ENCODE peak calls at places on chromosomes 13 and 19, in four cellular contexts. X is K562, O is GM12878, H is HepG2. J is an unnamed sample.
A peak's percentile ranks its signal among the peaks of the same experiment; 100 is the strongest.

GRCh38 chr13:65784088-65784816 is 1445.9 kb downstream of the PCDH9 start:
- DNase-seq in X (no peak), O (no peak), H (no peak), J (no peak)

GRCh38 chr13:37870895-37871550 is 1.5 kb upstream of the TRPC4 start:
- DNase-seq in X (no peak), O (no peak), H (no peak), J (peak; percentile 17)

GRCh38 chr19:3508771-3509535 is 2.8 kb downstream of the FZR1 start:
- DNase-seq in X (peak; percentile 25), O (no peak), H (no peak), J (no peak)

GRCh38 chr13:47480121-47480520 is 521.0 kb downstream of the SUCLA2 start:
- DNase-seq in X (no peak), O (no peak), H (no peak), J (no peak)

GRCh38 chr19:38233740-38234251 is 9.8 kb upstream of the DPF1 start:
- DNase-seq in X (peak; percentile 91), O (no peak), H (peak; percentile 58), J (peak; percentile 95)

GRCh38 chr19:19633711-19634515 is 5.9 kb upstream of the LPAR2 start:
- DNase-seq in X (peak; percentile 14), O (no peak), H (no peak), J (no peak)

GRCh38 chr19:19575411-19575810 is 37.3 kb downstream of the CILP2 start:
- DNase-seq in X (no peak), O (no peak), H (no peak), J (no peak)

GRCh38 chr19:34475026-34475974 is 6.3 kb upstream of the WTIP start:
- DNase-seq in X (peak; percentile 24), O (no peak), H (no peak), J (no peak)

GRCh38 chr19:16309653-16310052 is 15.0 kb upstream of the KLF2 start:
- DNase-seq in X (no peak), O (no peak), H (no peak), J (no peak)

GRCh38 chr13:40518481-40518882 is 148.0 kb downstream of the FOXO1 start:
- DNase-seq in X (no peak), O (peak; percentile 60), H (no peak), J (no peak)

GRCh38 chr13:48715977-48716376 is 62.2 kb downstream of the CYSLTR2 start:
- DNase-seq in X (no peak), O (no peak), H (no peak), J (no peak)

GRCh38 chr13:20526664-20527063 is 1.0 kb upstream of the CRYL1 start:
- DNase-seq in X (no peak), O (no peak), H (peak; percentile 20), J (no peak)

GRCh38 chr19:17909017-17909732 is 23.6 kb upstream of the CCDC124 start:
- DNase-seq in X (no peak), O (no peak), H (no peak), J (peak; percentile 23)

GRCh38 chr13:35279500-35279899 is 197.0 kb downstream of the MAB21L1 start:
- DNase-seq in X (no peak), O (no peak), H (peak; percentile 18), J (no peak)

GRCh38 chr19:2731181-2732117 is 8.4 kb downstream of the SLC39A3 start:
- DNase-seq in X (no peak), O (no peak), H (no peak), J (no peak)

GRCh38 chr19:8368136-8368535 is 4.2 kb downstream of the ANGPTL4 start:
- DNase-seq in X (no peak), O (no peak), H (no peak), J (no peak)

GRCh38 chr19:36796714-36796999 is 24.1 kb upstream of the ZNF850 start:
- DNase-seq in X (no peak), O (no peak), H (no peak), J (no peak)

GRCh38 chr19:42121666-42122069 is 10.6 kb downstream of the POU2F2 start:
- DNase-seq in X (no peak), O (peak; percentile 52), H (no peak), J (peak; percentile 36)

GRCh38 chr19:3479819-3480215 is 508 bp downstream of the SMIM24 start:
- DNase-seq in X (peak; percentile 80), O (no peak), H (no peak), J (peak; percentile 75)

GRCh38 chr19:35135389-35135909 is 590 bp upstream of the LGI4 start:
- DNase-seq in X (peak; percentile 86), O (no peak), H (peak; percentile 65), J (peak; percentile 88)

GRCh38 chr19:49408816-49409440 is 14.3 kb downstream of the PTH2 start:
- DNase-seq in X (peak; percentile 57), O (no peak), H (no peak), J (no peak)

GRCh38 chr13:113895436-113895835 is 31.6 kb upstream of the GAS6 start:
- DNase-seq in X (no peak), O (no peak), H (no peak), J (no peak)

GRCh38 chr19:35882074-35882832 is 13.9 kb downstream of the APLP1 start:
- DNase-seq in X (peak; percentile 68), O (peak; percentile 33), H (peak; percentile 64), J (no peak)

GRCh38 chr19:35913589-35913988 is 5.5 kb upstream of the TYROBP start:
- DNase-seq in X (no peak), O (no peak), H (no peak), J (no peak)

GRCh38 chr19:1087813-1088418 is 7.3 kb downstream of the POLR2E start:
- DNase-seq in X (no peak), O (no peak), H (no peak), J (no peak)

GRCh38 chr19:48639483-48640375 is 2.5 kb upstream of the DBP start:
- DNase-seq in X (peak; percentile 81), O (no peak), H (no peak), J (no peak)

GRCh38 chr13:48415516-48415915 is 2.6 kb upstream of the LPAR6 start:
- DNase-seq in X (no peak), O (no peak), H (no peak), J (no peak)

GRCh38 chr13:35978607-35979316 is 152.4 kb downstream of the DCLK1 start:
- DNase-seq in X (peak; percentile 47), O (no peak), H (peak; percentile 42), J (peak; percentile 27)

GRCh38 chr19:39126312-39126561 is 651 bp downstream of the PAK4 start:
- DNase-seq in X (no peak), O (no peak), H (no peak), J (no peak)

GRCh38 chr19:14440049-14440448 is 6.9 kb downstream of the PKN1 start:
- DNase-seq in X (peak; percentile 92), O (peak; percentile 37), H (no peak), J (no peak)

GRCh38 chr19:12703056-12703455 is 6.6 kb upstream of the FBXW9 start:
- DNase-seq in X (peak; percentile 77), O (no peak), H (peak; percentile 56), J (peak; percentile 88)

GRCh38 chr13:93147946-93148345 is 78.7 kb upstream of the GPC6 start:
- DNase-seq in X (no peak), O (no peak), H (no peak), J (no peak)

GRCh38 chr19:13796301-13797057 is 1.2 kb downstream of the ZSWIM4 start:
- DNase-seq in X (no peak), O (no peak), H (peak; percentile 23), J (peak; percentile 68)

GRCh38 chr19:8342316-8342683 is 762 bp downstream of the KANK3 start:
- DNase-seq in X (no peak), O (no peak), H (no peak), J (no peak)

GRCh38 chr13:61765181-61765742 is 349.6 kb upstream of the PCDH20 start:
- DNase-seq in X (no peak), O (no peak), H (no peak), J (no peak)

DNA sequence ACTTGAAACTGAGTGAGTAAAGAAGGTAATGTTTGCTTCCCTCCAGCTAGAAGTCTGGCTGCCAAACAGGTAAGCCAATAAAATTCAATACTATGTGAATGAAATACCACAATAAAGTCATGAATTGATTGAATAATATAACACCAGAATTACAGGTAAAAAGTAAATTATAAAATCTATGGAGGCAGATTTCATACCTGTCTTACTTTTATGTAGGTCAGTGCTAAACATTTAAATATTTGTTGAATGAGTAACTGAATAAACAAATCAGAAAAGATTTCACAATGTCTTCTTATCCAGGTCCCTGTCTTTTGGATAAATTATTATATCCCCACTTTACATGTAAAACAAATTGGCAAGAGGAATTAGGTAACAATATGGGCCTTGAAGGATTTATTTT is 62.7 kb downstream of the MICU2 start:
- DNase-seq in X (no peak), O (no peak), H (peak; percentile 39), J (no peak)
- TF ChIP-seq CREM in X (no peak), O (no peak), H (no peak), J (no peak)

GRCh38 chr19:5395996-5396939 is 55.7 kb upstream of the PTPRS start:
- DNase-seq in X (no peak), O (no peak), H (no peak), J (no peak)

GRCh38 chr19:5394907-5395505 is 54.4 kb upstream of the PTPRS start:
- DNase-seq in X (no peak), O (no peak), H (no peak), J (peak; percentile 60)

GRCh38 chr19:5393088-5393487 is 52.5 kb upstream of the PTPRS start:
- DNase-seq in X (no peak), O (no peak), H (no peak), J (no peak)

GRCh38 chr19:5396963-5397362 is 56.4 kb upstream of the PTPRS start:
- DNase-seq in X (no peak), O (no peak), H (no peak), J (no peak)

GRCh38 chr19:5395541-5395940 is 54.9 kb upstream of the PTPRS start:
- DNase-seq in X (no peak), O (no peak), H (no peak), J (no peak)
- TF ChIP-seq CREM in X (no peak), O (no peak), H (no peak), J (no peak)

GRCh38 chr19:45664575-45664974 is 3.4 kb upstream of the GIPR start:
- DNase-seq in X (no peak), O (no peak), H (no peak), J (no peak)
- TF ChIP-seq CREM in X (no peak), O (no peak), H (no peak), J (no peak)

GRCh38 chr19:4916292-4917082 is 7.2 kb downstream of the UHRF1 start:
- DNase-seq in X (no peak), O (no peak), H (no peak), J (no peak)

GRCh38 chr19:4913996-4914735 is 4.9 kb downstream of the UHRF1 start:
- DNase-seq in X (no peak), O (no peak), H (no peak), J (no peak)

GRCh38 chr19:4911786-4912672 is 2.7 kb downstream of the UHRF1 start:
- DNase-seq in X (peak; percentile 71), O (no peak), H (peak; percentile 40), J (peak; percentile 62)

GRCh38 chr19:4911314-4911713 is 2.0 kb downstream of the UHRF1 start:
- DNase-seq in X (no peak), O (no peak), H (no peak), J (no peak)

GRCh38 chr19:4914736-4915501 is 5.6 kb downstream of the UHRF1 start:
- DNase-seq in X (peak; percentile 67), O (no peak), H (no peak), J (no peak)
- TF ChIP-seq CREM in X (no peak), O (no peak), H (no peak), J (no peak)

GRCh38 chr13:101360525-101360924 is 55.8 kb downstream of the NALCN start:
- DNase-seq in X (no peak), O (no peak), H (no peak), J (no peak)
- TF ChIP-seq CREM in X (no peak), O (no peak), H (no peak), J (no peak)